ENCODE peak calls at places on chromosomes 4 and X, in six cellular contexts. F, E, Y, L, X and U are unnamed samples.

GRCh38 chr4:125750827-125751466 is 436.2 kb downstream of the FAT4 start:
- DNase-seq in F (peak), E (peak), Y (no peak), L (no peak), X (no peak), U (no peak)

GRCh38 chrX:124651031-124651430 is 304.7 kb downstream of the SH2D1A start:
- DNase-seq in F (no peak), E (no peak), Y (no peak), L (no peak), X (no peak), U (no peak)

GRCh38 chr4:1755297-1755696 is 34.0 kb downstream of the TACC3 start:
- DNase-seq in F (no peak), E (no peak), Y (no peak), L (no peak), X (no peak), U (no peak)

GRCh38 chrX:80807606-80808159 is 2.0 kb downstream of the BRWD3 start:
- DNase-seq in F (no peak), E (peak), Y (no peak), L (no peak), X (no peak), U (no peak)

GRCh38 chr4:13783800-13784411 is 156.4 kb upstream of the BOD1L1 start:
- DNase-seq in F (no peak), E (peak), Y (no peak), L (no peak), X (no peak), U (no peak)

GRCh38 chr4:90137545-90137944 is 10.4 kb downstream of the CCSER1 start:
- DNase-seq in F (peak), E (no peak), Y (no peak), L (no peak), X (no peak), U (no peak)

GRCh38 chr4:125368161-125368560 is 53.4 kb downstream of the FAT4 start:
- DNase-seq in F (peak), E (peak), Y (no peak), L (no peak), X (no peak), U (no peak)

GRCh38 chr4:181308476-181309170 is 934.6 kb upstream of the TENM3 start:
- DNase-seq in F (no peak), E (no peak), Y (no peak), L (no peak), X (no peak), U (no peak)

GRCh38 chr4:104615926-104616325 is 121.2 kb upstream of the CXXC4 start:
- DNase-seq in F (no peak), E (no peak), Y (no peak), L (no peak), X (no peak), U (no peak)

GRCh38 chrX:130144509-130144908 is 21.1 kb downstream of the AIFM1 start:
- DNase-seq in F (peak), E (peak), Y (no peak), L (no peak), X (no peak), U (no peak)

GRCh38 chr4:56906534-56906933 is 1.2 kb upstream of the REST start:
- DNase-seq in F (no peak), E (peak), Y (no peak), L (no peak), X (no peak), U (no peak)

GRCh38 chr4:57410331-57411052 is 300.3 kb upstream of the IGFBP7 start:
- DNase-seq in F (no peak), E (no peak), Y (no peak), L (no peak), X (no peak), U (no peak)

GRCh38 chr4:113243312-113243711 is 193.9 kb downstream of the ANK2 start:
- DNase-seq in F (no peak), E (no peak), Y (no peak), L (no peak), X (no peak), U (no peak)

GRCh38 chr4:185018834-185019450 is 652 bp downstream of the HELT start:
- DNase-seq in F (no peak), E (no peak), Y (no peak), L (no peak), X (no peak), U (no peak)

GRCh38 chr4:144451771-144452170 is 194.2 kb upstream of the HHIP start:
- DNase-seq in F (peak), E (no peak), Y (no peak), L (no peak), X (no peak), U (no peak)